ENCODE peak calls at places on chromosomes 11 and 22, in six cellular contexts. C, M, K, N, V and R are unnamed samples.

GRCh38 chr11:128532016-128532570 is 55.3 kb downstream of the ETS1 start:
- DNase-seq in N (no peak), M (no peak), K (no peak), C (no peak), V (no peak), R (no peak)

GRCh38 chr11:69630009-69630870 is 10.7 kb upstream of the CCND1 start:
- DNase-seq in N (no peak), M (no peak), K (no peak), C (no peak), V (peak; percentile 16), R (no peak)

GRCh38 chr22:47237890-47238480 is 475.5 kb downstream of the TBC1D22A start:
- DNase-seq in M (no peak), C (no peak), K (no peak), N (no peak), V (no peak), R (no peak)

GRCh38 chr11:117809236-117810055 is 12.4 kb upstream of the DSCAML1 start:
- DNase-seq in M (peak; percentile 77), C (no peak), N (peak; percentile 70), K (peak; percentile 32), V (no peak), R (peak; percentile 58)

GRCh38 chr22:26394787-26395186 is 34.3 kb upstream of the ASPHD2 start:
- DNase-seq in M (no peak), K (no peak), C (no peak), V (no peak), N (no peak), R (no peak)

GRCh38 chr11:69325446-69325845 is 31.5 kb downstream of the MYEOV start:
- DNase-seq in C (no peak), N (no peak), K (no peak), M (no peak), V (no peak), R (no peak)

GRCh38 chr11:119874660-119875238 is 145.7 kb upstream of the NECTIN1 start:
- DNase-seq in M (no peak), V (no peak), K (no peak), C (no peak), N (no peak), R (no peak)

GRCh38 chr11:96215094-96215782 is 127.8 kb downstream of the MAML2 start:
- DNase-seq in M (peak; percentile 34), V (peak; percentile 93), K (no peak), C (no peak), N (no peak), R (peak; percentile 42)

GRCh38 chr11:8056810-8057463 is 24.1 kb upstream of the TUB start:
- DNase-seq in K (no peak), V (no peak), M (no peak), N (no peak), C (peak; percentile 4), R (no peak)

GRCh38 chr11:61041755-61042518 is 60.4 kb upstream of the CD5 start:
- DNase-seq in K (peak; percentile 50), M (peak; percentile 44), V (peak; percentile 76), N (peak; percentile 32), C (no peak), R (peak; percentile 88)

GRCh38 chr11:72641522-72641899 is 32.7 kb downstream of the PDE2A start:
- DNase-seq in N (no peak), C (no peak), M (no peak), V (no peak), K (no peak), R (no peak)

GRCh38 chr22:47355388-47355725 is 592.9 kb downstream of the TBC1D22A start:
- DNase-seq in K (no peak), N (no peak), C (no peak), M (no peak), V (no peak), R (no peak)

GRCh38 chr11:93686812-93687211 is 25.3 kb downstream of the CEP295 start:
- DNase-seq in C (no peak), V (no peak), K (no peak), N (no peak), M (no peak), R (no peak)

DNA sequence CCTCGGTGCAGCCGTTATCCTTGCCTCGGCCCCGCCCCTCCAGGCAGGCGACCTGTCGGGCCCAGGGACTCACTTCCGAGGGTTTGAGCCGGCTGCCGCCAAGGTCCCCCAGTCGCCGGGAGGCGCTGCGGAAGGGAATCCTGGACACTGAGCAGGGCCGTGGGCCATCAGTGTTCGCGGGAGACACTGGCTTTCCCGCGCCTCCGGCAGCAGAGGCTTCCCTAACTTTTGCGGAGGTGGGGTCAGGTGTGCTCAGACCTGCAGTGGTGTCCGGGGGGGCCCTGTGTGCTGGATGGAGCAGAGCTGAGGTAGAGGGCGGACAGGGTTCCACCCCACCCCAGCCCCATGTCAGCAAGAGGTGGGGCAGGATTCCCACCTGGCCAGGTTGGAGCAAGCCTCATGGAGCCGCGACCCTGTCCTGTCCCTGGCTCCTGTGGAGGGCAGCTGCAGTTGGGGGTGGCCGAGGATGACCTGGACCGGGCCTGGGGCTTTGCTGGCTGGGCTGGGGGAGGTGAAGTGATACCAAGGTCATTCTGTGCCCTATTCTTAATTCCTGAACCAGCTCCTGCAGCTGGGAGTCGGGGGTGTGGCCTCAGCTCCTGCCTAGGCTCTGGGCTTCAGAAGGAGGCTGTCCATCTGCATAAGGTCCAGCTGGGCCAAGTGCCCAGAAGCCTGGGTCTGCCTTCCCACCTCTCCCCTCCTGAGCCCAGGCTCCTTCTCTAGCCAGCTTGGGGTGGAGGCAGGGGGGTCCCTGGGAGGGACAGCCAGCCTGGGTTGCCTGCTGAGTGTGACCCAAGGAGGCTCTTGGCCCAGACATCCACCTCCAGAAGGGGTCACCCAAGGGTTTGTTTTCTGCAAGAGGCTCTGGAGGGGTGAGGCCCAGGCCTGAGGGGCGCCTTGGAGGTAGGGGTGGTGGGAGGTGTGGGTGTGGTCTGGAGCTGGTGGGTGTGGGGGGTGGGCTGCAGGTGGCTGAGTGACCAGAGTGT is 8.4 kb downstream of the TSPAN4 start:
- DNase-seq in C (no peak), N (no peak), K (no peak), V (peak; percentile 36), M (no peak), R (peak; percentile 67)
- TF ChIP-seq CTCF in C (peak; percentile 4), N (no peak), K (no peak), V (peak; percentile 63), M (no peak), R (no peak)

GRCh38 chr11:121321614-121322243 is 29.2 kb downstream of the SC5D start:
- DNase-seq in C (no peak), M (peak; percentile 55), K (no peak), V (peak; percentile 83), N (peak; percentile 13), R (peak; percentile 51)

GRCh38 chr11:121318848-121319834 is 26.6 kb downstream of the SC5D start:
- DNase-seq in M (no peak), V (peak; percentile 82), C (no peak), N (peak; percentile 5), K (peak; percentile 2), R (peak; percentile 37)

GRCh38 chr11:121326230-121326629 is 33.7 kb downstream of the SC5D start:
- DNase-seq in M (no peak), C (no peak), V (no peak), N (no peak), K (no peak), R (no peak)

GRCh38 chr11:121328213-121328966 is 35.8 kb downstream of the SC5D start:
- DNase-seq in V (peak; percentile 80), N (no peak), M (no peak), K (no peak), C (no peak), R (no peak)

DNA sequence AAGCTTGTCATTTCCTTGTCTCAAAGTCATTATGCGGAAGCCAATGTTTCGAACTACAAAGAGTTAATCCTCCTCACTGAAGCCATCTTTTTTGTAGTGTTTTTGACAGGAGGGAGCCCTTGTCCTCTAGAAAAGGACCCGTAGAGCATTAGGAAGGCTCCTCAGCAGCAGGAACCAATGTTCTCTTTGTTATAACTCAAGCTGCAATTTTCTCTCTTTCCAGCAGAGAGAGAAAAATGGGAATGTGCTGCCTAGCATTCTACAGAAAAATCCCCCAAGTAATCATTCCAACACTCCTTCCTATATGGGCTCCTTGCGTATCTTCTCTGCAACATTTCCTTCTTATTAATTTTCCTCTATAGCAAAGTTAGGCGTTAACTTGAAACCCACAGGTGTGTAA is 30.6 kb downstream of the SC5D start:
- DNase-seq in N (no peak), M (no peak), V (no peak), C (no peak), K (no peak), R (no peak)
- TF ChIP-seq CTCF in N (no peak), M (no peak), V (peak; percentile 43), C (no peak), K (no peak), R (no peak)

GRCh38 chr11:124891390-124891861 is 6.2 kb downstream of the ROBO4 start:
- DNase-seq in K (no peak), M (peak; percentile 15), N (no peak), C (no peak), V (no peak), R (no peak)
- TF ChIP-seq CTCF in K (no peak), M (no peak), N (no peak), C (peak; percentile 2), V (no peak), R (no peak)

DNA sequence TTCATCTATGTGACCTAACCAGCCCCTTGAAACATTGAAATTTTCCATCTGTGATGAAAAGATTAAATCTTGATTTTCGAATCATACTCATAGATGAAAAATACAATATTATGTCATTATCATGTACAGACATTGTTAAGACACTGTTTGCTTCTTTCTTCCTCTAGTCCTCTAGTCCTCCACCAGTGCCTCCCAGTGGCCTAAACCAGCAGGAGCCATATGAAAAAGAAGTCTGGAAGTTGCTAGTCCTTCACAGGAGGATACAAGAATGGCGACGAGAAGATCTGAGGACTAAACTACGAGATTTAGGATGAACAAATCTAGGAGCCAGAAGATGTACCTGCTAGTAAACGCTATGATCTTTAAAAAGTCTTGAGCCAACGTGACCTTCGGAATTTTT is 134.1 kb downstream of the SLC17A6 start:
- DNase-seq in V (no peak), C (no peak), M (no peak), N (peak; percentile 10), K (no peak), R (no peak)
- TF ChIP-seq CTCF in V (no peak), C (peak; percentile 5), M (no peak), N (no peak), K (no peak), R (no peak)

GRCh38 chr11:59475176-59475575 is 2.1 kb downstream of the OR4D10 start:
- DNase-seq in C (no peak), M (no peak), K (no peak), V (no peak), N (no peak), R (no peak)

DNA sequence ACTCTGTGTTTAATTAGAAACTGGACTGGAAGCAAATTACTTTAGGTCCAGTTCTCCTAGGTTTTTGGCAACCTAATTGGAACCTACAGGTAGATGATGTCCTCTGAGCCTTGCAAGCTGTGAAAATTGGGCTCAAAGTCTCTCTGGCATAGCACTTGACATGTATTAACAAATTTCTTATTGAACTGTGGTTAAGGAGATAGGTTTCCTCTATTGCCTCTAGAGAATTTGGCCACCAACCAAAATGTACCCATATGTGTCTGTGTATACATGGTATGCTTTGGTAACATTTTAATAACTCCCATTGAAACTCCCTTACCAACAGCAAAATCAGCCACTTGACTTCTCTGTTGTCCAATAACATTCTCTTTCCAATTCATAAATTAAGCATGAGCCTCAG is at the start of gene OR4D10:
- DNase-seq in N (no peak), C (no peak), V (no peak), M (no peak), K (no peak), R (no peak)
- TF ChIP-seq CTCF in N (no peak), C (no peak), V (no peak), M (no peak), K (no peak), R (no peak)